ENCODE peak calls at places on chromosome 15, in six cellular contexts. I, K, V, Y, G and H are unnamed samples.

GRCh38 chr15:59349715-59350420 is 22.8 kb downstream of the MYO1E start:
- DNase-seq in G (peak; percentile 99), K (peak; percentile 94), I (peak; percentile 26), V (peak; percentile 71), Y (peak; percentile 6), H (no peak)

GRCh38 chr15:49037546-49037940 is 8.7 kb downstream of the SECISBP2L start:
- DNase-seq in K (no peak), Y (no peak), I (no peak), G (no peak), V (no peak), H (no peak)

GRCh38 chr15:59550520-59550919 is 61.1 kb upstream of the GCNT3 start:
- DNase-seq in Y (peak; percentile 31), G (no peak), I (no peak), V (peak; percentile 18), K (no peak), H (no peak)

GRCh38 chr15:86382341-86382740 is 302.7 kb downstream of the AGBL1 start:
- DNase-seq in I (no peak), G (no peak), V (no peak), Y (no peak), K (no peak), H (no peak)

GRCh38 chr15:76328962-76329361 is 7.6 kb upstream of the ISL2 start:
- DNase-seq in V (no peak), G (no peak), Y (no peak), I (no peak), K (peak; percentile 86), H (no peak)

GRCh38 chr15:63010920-63011693 is 31.4 kb upstream of the TPM1 start:
- DNase-seq in G (no peak), Y (no peak), I (no peak), V (no peak), K (no peak), H (no peak)

GRCh38 chr15:52180196-52180835 is 10.9 kb downstream of the GNB5 start:
- DNase-seq in K (no peak), I (peak; percentile 55), G (no peak), Y (no peak), V (no peak), H (peak; percentile 13)

GRCh38 chr15:101439285-101439919 is 50.1 kb downstream of the PCSK6 start:
- DNase-seq in V (no peak), K (no peak), I (no peak), Y (no peak), G (no peak), H (no peak)

GRCh38 chr15:57696146-57696545 is 10.4 kb upstream of the POLR2M start:
- DNase-seq in I (no peak), Y (no peak), G (no peak), K (no peak), V (no peak), H (no peak)

GRCh38 chr15:28130651-28131050 is 31.5 kb upstream of the OCA2 start:
- DNase-seq in K (no peak), I (no peak), V (no peak), Y (no peak), G (no peak), H (no peak)

GRCh38 chr15:48458876-48459275 is 127.6 kb downstream of the DUT start:
- DNase-seq in I (no peak), G (no peak), Y (no peak), K (peak; percentile 64), V (no peak), H (no peak)

GRCh38 chr15:65217526-65218482 is 6.5 kb upstream of the CILP start:
- DNase-seq in V (no peak), G (no peak), Y (no peak), I (no peak), K (no peak), H (no peak)

GRCh38 chr15:90376789-90377188 is 11.3 kb upstream of the IQGAP1 start:
- DNase-seq in Y (peak; percentile 65), K (no peak), G (no peak), V (no peak), I (no peak), H (no peak)

GRCh38 chr15:100849021-100849831 is 30.4 kb upstream of the ALDH1A3 start:
- DNase-seq in V (no peak), Y (peak; percentile 75), G (peak; percentile 96), K (peak; percentile 41), I (peak; percentile 52), H (peak; percentile 74)

GRCh38 chr15:83694030-83694429 is 40.1 kb downstream of the ADAMTSL3 start:
- DNase-seq in V (no peak), I (peak; percentile 25), K (peak; percentile 32), G (peak; percentile 15), Y (peak; percentile 12), H (no peak)

GRCh38 chr15:80861776-80862175 is 82.6 kb downstream of the CEMIP start:
- DNase-seq in K (peak; percentile 74), Y (no peak), I (no peak), G (no peak), V (no peak), H (no peak)

GRCh38 chr15:38176155-38176554 is 76.5 kb upstream of the SPRED1 start:
- DNase-seq in G (no peak), I (no peak), K (peak; percentile 68), V (no peak), Y (peak; percentile 4), H (no peak)

GRCh38 chr15:28086175-28086703 is 12.9 kb downstream of the OCA2 start:
- DNase-seq in V (peak; percentile 39), K (peak; percentile 46), Y (peak; percentile 67), I (no peak), G (peak; percentile 79), H (no peak)

GRCh38 chr15:31396881-31397560 is 70.4 kb downstream of the KLF13 start:
- DNase-seq in G (peak; percentile 76), I (peak; percentile 76), V (peak; percentile 67), K (peak; percentile 26), Y (peak; percentile 78), H (peak; percentile 68)

GRCh38 chr15:24760066-24760465 is 84.5 kb downstream of the NPAP1 start:
- DNase-seq in G (no peak), K (no peak), I (no peak), V (no peak), Y (no peak), H (no peak)

DNA sequence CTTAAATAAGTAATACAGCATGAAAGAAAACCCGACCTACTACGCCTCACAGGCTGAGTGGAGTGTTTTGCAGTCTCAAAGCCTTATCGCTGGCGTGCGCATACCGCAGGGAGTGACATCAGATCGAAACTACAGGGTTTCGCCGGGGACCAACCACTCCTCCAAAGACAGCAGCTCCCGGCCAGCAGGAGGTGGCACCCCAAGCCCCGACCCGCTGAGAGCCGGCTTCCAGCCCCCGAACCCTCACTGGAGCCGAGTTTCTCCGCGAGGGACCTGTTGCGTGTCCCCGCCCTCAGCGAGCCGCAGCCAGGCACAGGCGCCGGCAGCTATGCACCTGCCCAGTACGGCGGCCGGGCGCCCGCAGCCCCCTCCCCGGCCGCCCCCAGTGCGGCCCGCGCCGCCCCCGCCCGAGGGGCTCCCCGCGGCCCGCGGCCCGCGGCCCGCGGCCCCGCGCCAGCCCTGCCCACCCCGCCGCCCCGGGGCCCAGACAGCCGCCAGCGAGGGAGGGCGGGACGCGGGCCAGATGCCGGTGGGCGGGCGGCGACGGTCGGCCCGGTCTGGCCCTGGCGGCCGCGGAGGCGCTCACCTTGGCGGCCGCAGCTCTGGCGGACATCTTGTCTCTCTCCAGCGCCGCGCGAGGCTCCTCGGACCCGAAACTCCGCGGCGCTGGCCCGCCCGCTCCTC is 710 bp downstream of the TJP1 start:
- DNase-seq in V (peak; percentile 77), G (peak; percentile 75), Y (no peak), I (peak; percentile 66), K (peak; percentile 85), H (peak; percentile 77)
- TF ChIP-seq POLR2A in V (peak; percentile 40), G (no peak), Y (no peak), I (no peak), K (no peak), H (peak; percentile 67)

DNA sequence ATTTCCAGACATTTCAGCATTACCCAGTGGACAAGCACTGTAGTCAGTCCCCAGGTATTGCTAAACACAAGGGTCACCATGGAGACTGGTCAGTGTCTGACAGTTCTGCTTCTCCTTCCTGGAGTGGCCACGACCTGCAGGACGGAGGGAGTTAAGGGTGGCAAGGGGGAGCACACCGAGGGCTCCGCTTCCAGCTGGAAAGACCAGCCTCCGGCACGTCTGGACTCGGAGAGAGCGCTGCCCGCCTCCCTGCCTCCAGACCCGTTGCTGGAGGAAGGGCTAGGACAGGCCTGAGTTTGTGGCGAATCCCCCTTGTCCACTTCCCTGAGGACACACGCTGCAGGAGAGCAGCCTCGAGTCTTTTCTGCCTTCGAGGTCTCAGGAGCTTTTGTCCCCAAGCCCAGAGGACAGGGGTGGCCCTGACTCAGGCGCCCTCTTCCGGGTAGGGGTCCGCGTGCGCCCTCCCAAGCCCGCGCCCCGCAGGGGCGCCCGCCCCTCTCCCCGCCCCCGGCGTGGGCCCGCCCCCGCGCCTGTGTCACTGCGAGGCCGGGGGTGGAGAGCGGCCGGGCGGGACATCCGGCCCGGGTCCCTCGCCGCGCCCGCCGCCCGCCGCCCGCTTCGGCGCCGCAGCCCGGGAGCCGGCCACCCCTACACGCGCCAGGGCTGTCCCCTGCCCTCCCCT is at the start of gene CHST14:
- DNase-seq in Y (peak; percentile 83), V (peak; percentile 64), G (peak; percentile 48), K (peak; percentile 43), I (peak; percentile 73), H (peak; percentile 31)
- TF ChIP-seq POLR2A in Y (peak; percentile 48), V (no peak), G (peak; percentile 42), K (no peak), I (no peak), H (no peak)

DNA sequence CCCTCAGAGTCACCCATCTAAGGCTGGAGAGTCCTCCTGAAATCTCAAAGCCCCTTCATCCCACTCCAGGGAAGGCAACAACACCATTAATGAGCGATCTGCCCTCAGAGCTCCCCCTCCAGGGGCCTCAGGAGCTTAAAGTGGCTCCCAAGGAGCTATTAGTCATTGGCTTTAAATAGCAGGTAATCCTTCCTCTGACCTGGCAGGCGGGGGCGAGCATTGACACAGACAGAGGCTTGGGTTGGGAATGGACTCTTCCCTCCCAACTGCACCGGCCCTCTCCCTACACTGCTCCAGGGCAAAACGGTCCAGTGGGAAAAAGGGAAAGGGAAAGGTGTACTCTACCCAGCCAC is 1.4 kb downstream of the MFGE8 start:
- DNase-seq in V (no peak), K (peak; percentile 70), G (peak; percentile 67), I (no peak), Y (no peak), H (no peak)
- TF ChIP-seq POLR2A in V (no peak), K (peak; percentile 77), G (no peak), I (no peak), Y (no peak), H (peak; percentile 21)

GRCh38 chr15:96341465-96342142 is 11.1 kb downstream of the NR2F2 start:
- DNase-seq in K (no peak), G (no peak), Y (no peak), V (no peak), I (peak; percentile 59), H (no peak)

GRCh38 chr15:96342143-96342466 is 11.6 kb downstream of the NR2F2 start:
- DNase-seq in G (no peak), I (no peak), Y (no peak), V (no peak), K (no peak), H (no peak)

GRCh38 chr15:96339662-96340347 is 9.3 kb downstream of the NR2F2 start:
- DNase-seq in Y (no peak), G (no peak), V (no peak), K (no peak), I (no peak), H (no peak)

GRCh38 chr15:96340348-96340610 is 9.8 kb downstream of the NR2F2 start:
- DNase-seq in V (no peak), Y (no peak), I (no peak), K (no peak), G (no peak), H (no peak)

GRCh38 chr15:96340611-96341464 is 10.3 kb downstream of the NR2F2 start:
- DNase-seq in V (peak; percentile 57), Y (no peak), K (peak; percentile 73), I (peak; percentile 72), G (peak; percentile 86), H (no peak)
- TF ChIP-seq POLR2A in V (no peak), Y (no peak), K (no peak), I (no peak), G (peak; percentile 12), H (no peak)